ENCODE peak calls at places on chromosome 11, in seven cellular contexts. One of them, this sample, is unnamed. For H3K27me3, the result is how much of the 10 kb centered on the place peaks cover.

GRCh38 chr11:1783725-1784529 is 20.2 kb upstream of the CTSD start:
- DNase-seq in H9: peak
- DNase-seq in GM23248: no peak
- DNase-seq in left ventricle myocardium inferior: no peak
- DNase-seq in adipocyte: no peak
- DNase-seq in IMR-90: no peak
- DNase-seq in fibroblast of lung: no peak
- DNase-seq in this sample: no peak

GRCh38 chr11:46417711-46418110 is 26.1 kb upstream of the CHRM4 start:
- DNase-seq in H9: no peak
- DNase-seq in GM23248: no peak
- DNase-seq in left ventricle myocardium inferior: no peak
- DNase-seq in adipocyte: no peak
- DNase-seq in IMR-90: no peak
- DNase-seq in fibroblast of lung: no peak
- DNase-seq in this sample: no peak

GRCh38 chr11:60854847-60855725 is 664 bp downstream of the PTGDR2 start:
- DNase-seq in H9: no peak
- DNase-seq in GM23248: no peak
- DNase-seq in left ventricle myocardium inferior: no peak
- DNase-seq in adipocyte: no peak
- DNase-seq in IMR-90: no peak
- DNase-seq in fibroblast of lung: no peak
- DNase-seq in this sample: no peak

GRCh38 chr11:30062103-30062502 is 45.3 kb upstream of the KCNA4 start:
- DNase-seq in H9: no peak
- DNase-seq in GM23248: no peak
- DNase-seq in left ventricle myocardium inferior: no peak
- DNase-seq in adipocyte: no peak
- DNase-seq in IMR-90: no peak
- DNase-seq in fibroblast of lung: no peak
- DNase-seq in this sample: no peak

GRCh38 chr11:25453471-25453870 is 878.5 kb upstream of the ANO3 start:
- DNase-seq in H9: no peak
- DNase-seq in GM23248: no peak
- DNase-seq in left ventricle myocardium inferior: no peak
- DNase-seq in adipocyte: no peak
- DNase-seq in IMR-90: no peak
- DNase-seq in fibroblast of lung: no peak
- DNase-seq in this sample: no peak

GRCh38 chr11:85948884-85949283 is 93.7 kb downstream of the CCDC83 start:
- DNase-seq in H9: no peak
- DNase-seq in GM23248: no peak
- DNase-seq in left ventricle myocardium inferior: no peak
- DNase-seq in adipocyte: no peak
- DNase-seq in IMR-90: peak
- DNase-seq in fibroblast of lung: peak
- DNase-seq in this sample: no peak

GRCh38 chr11:29962243-29962642 is 54.6 kb downstream of the KCNA4 start:
- DNase-seq in H9: peak
- DNase-seq in GM23248: peak
- DNase-seq in left ventricle myocardium inferior: no peak
- DNase-seq in adipocyte: no peak
- DNase-seq in IMR-90: no peak
- DNase-seq in fibroblast of lung: no peak
- DNase-seq in this sample: no peak

GRCh38 chr11:114705280-114706024 is 27.1 kb downstream of the NXPE2 start:
- DNase-seq in H9: no peak
- DNase-seq in GM23248: no peak
- DNase-seq in left ventricle myocardium inferior: peak
- DNase-seq in adipocyte: no peak
- DNase-seq in IMR-90: no peak
- DNase-seq in fibroblast of lung: no peak
- DNase-seq in this sample: no peak

GRCh38 chr11:126990716-126991480 is 9.7 kb downstream of the KIRREL3 start:
- DNase-seq in H9: no peak
- DNase-seq in GM23248: peak
- DNase-seq in left ventricle myocardium inferior: no peak
- DNase-seq in adipocyte: peak
- DNase-seq in IMR-90: peak
- DNase-seq in fibroblast of lung: peak
- DNase-seq in this sample: no peak

GRCh38 chr11:45771942-45772522 is 32.9 kb upstream of the SLC35C1 start:
- DNase-seq in H9: peak
- DNase-seq in GM23248: peak
- DNase-seq in left ventricle myocardium inferior: peak
- DNase-seq in adipocyte: peak
- DNase-seq in IMR-90: peak
- DNase-seq in fibroblast of lung: peak
- DNase-seq in this sample: no peak

GRCh38 chr11:57277845-57278720 is 41.0 kb upstream of the APLNR start:
- DNase-seq in H9: peak
- DNase-seq in GM23248: peak
- DNase-seq in left ventricle myocardium inferior: peak
- DNase-seq in adipocyte: peak
- DNase-seq in IMR-90: peak
- DNase-seq in fibroblast of lung: peak
- DNase-seq in this sample: no peak

GRCh38 chr11:3920148-3920852 is 64.8 kb downstream of the STIM1 start:
- DNase-seq in H9: no peak
- DNase-seq in GM23248: peak
- DNase-seq in left ventricle myocardium inferior: no peak
- DNase-seq in adipocyte: peak
- DNase-seq in IMR-90: peak
- DNase-seq in fibroblast of lung: peak
- DNase-seq in this sample: peak

GRCh38 chr11:65873280-65874156 is 918 bp upstream of the EFEMP2 start:
- DNase-seq in H9: peak
- DNase-seq in GM23248: peak
- DNase-seq in left ventricle myocardium inferior: peak
- DNase-seq in adipocyte: peak
- DNase-seq in IMR-90: peak
- DNase-seq in fibroblast of lung: peak
- DNase-seq in this sample: no peak

GRCh38 chr11:57530215-57530595 is 349 bp downstream of the TIMM10 start:
- DNase-seq in H9: no peak
- DNase-seq in GM23248: no peak
- DNase-seq in left ventricle myocardium inferior: no peak
- DNase-seq in adipocyte: no peak
- DNase-seq in IMR-90: no peak
- DNase-seq in fibroblast of lung: no peak
- DNase-seq in this sample: no peak

GRCh38 chr11:2754008-2754407 is 54.2 kb upstream of the KCNQ1OT1 start:
- DNase-seq in H9: no peak
- DNase-seq in GM23248: no peak
- DNase-seq in left ventricle myocardium inferior: no peak
- DNase-seq in adipocyte: no peak
- DNase-seq in IMR-90: no peak
- DNase-seq in fibroblast of lung: no peak
- DNase-seq in this sample: no peak

GRCh38 chr11:84212467-84213390 is 926.6 kb upstream of the CCDC90B start:
- DNase-seq in H9: no peak
- DNase-seq in GM23248: no peak
- DNase-seq in left ventricle myocardium inferior: no peak
- DNase-seq in adipocyte: no peak
- DNase-seq in IMR-90: no peak
- DNase-seq in fibroblast of lung: peak
- DNase-seq in this sample: no peak

GRCh38 chr11:115687934-115688333 is 183.7 kb upstream of the CADM1 start:
- DNase-seq in H9: no peak
- DNase-seq in GM23248: no peak
- DNase-seq in left ventricle myocardium inferior: no peak
- DNase-seq in adipocyte: no peak
- DNase-seq in IMR-90: no peak
- DNase-seq in fibroblast of lung: no peak
- DNase-seq in this sample: no peak

GRCh38 chr11:61007971-61008896 is 36.8 kb downstream of the CD6 start:
- DNase-seq in H9: peak
- DNase-seq in GM23248: no peak
- DNase-seq in left ventricle myocardium inferior: no peak
- DNase-seq in adipocyte: no peak
- DNase-seq in IMR-90: no peak
- DNase-seq in fibroblast of lung: no peak
- DNase-seq in this sample: no peak

GRCh38 chr11:17683378-17684161 is 35.8 kb upstream of the MYOD1 start:
- DNase-seq in H9: no peak
- DNase-seq in GM23248: peak
- DNase-seq in left ventricle myocardium inferior: no peak
- DNase-seq in adipocyte: peak
- DNase-seq in IMR-90: peak
- DNase-seq in fibroblast of lung: peak
- DNase-seq in this sample: peak

GRCh38 chr11:104306862-104307474 is 143.0 kb upstream of the PDGFD start:
- DNase-seq in H9: no peak
- DNase-seq in GM23248: no peak
- DNase-seq in left ventricle myocardium inferior: no peak
- DNase-seq in adipocyte: no peak
- DNase-seq in IMR-90: no peak
- DNase-seq in fibroblast of lung: no peak
- DNase-seq in this sample: no peak

GRCh38 chr11:20164152-20164551 is 3.9 kb upstream of the DBX1 start:
- DNase-seq in H9: no peak
- DNase-seq in GM23248: no peak
- DNase-seq in left ventricle myocardium inferior: no peak
- DNase-seq in adipocyte: no peak
- DNase-seq in IMR-90: no peak
- DNase-seq in fibroblast of lung: no peak
- DNase-seq in this sample: no peak

GRCh38 chr11:105148241-105148640 is 8.7 kb upstream of the CARD18 start:
- DNase-seq in H9: no peak
- DNase-seq in GM23248: peak
- DNase-seq in left ventricle myocardium inferior: no peak
- DNase-seq in adipocyte: no peak
- DNase-seq in IMR-90: peak
- DNase-seq in fibroblast of lung: peak
- DNase-seq in this sample: peak

GRCh38 chr11:5476184-5476819 is 12.2 kb upstream of the OR52D1 start:
- DNase-seq in H9: peak
- DNase-seq in GM23248: peak
- DNase-seq in left ventricle myocardium inferior: no peak
- DNase-seq in adipocyte: peak
- DNase-seq in IMR-90: peak
- DNase-seq in fibroblast of lung: peak
- DNase-seq in this sample: no peak

GRCh38 chr11:64637346-64638016 is 46.5 kb downstream of the SLC22A12 start:
- DNase-seq in H9: no peak
- DNase-seq in GM23248: peak
- DNase-seq in left ventricle myocardium inferior: no peak
- DNase-seq in adipocyte: peak
- DNase-seq in IMR-90: no peak
- DNase-seq in fibroblast of lung: no peak
- DNase-seq in this sample: no peak

GRCh38 chr11:64638829-64639228 is 47.8 kb downstream of the SLC22A12 start:
- DNase-seq in H9: no peak
- DNase-seq in GM23248: no peak
- DNase-seq in left ventricle myocardium inferior: no peak
- DNase-seq in adipocyte: no peak
- DNase-seq in IMR-90: no peak
- DNase-seq in fibroblast of lung: no peak
- DNase-seq in this sample: no peak

GRCh38 chr11:64641596-64642417 is 50.8 kb downstream of the SLC22A12 start:
- DNase-seq in H9: no peak
- DNase-seq in GM23248: no peak
- DNase-seq in left ventricle myocardium inferior: no peak
- DNase-seq in adipocyte: no peak
- DNase-seq in IMR-90: no peak
- DNase-seq in fibroblast of lung: no peak
- DNase-seq in this sample: no peak

GRCh38 chr11:64639885-64640284 is 48.9 kb downstream of the SLC22A12 start:
- DNase-seq in H9: no peak
- DNase-seq in GM23248: no peak
- DNase-seq in left ventricle myocardium inferior: no peak
- DNase-seq in adipocyte: no peak
- DNase-seq in IMR-90: no peak
- DNase-seq in fibroblast of lung: no peak
- DNase-seq in this sample: no peak

GRCh38 chr11:64638017-64638664 is 47.1 kb downstream of the SLC22A12 start:
- DNase-seq in H9: peak
- DNase-seq in GM23248: peak
- DNase-seq in left ventricle myocardium inferior: no peak
- DNase-seq in adipocyte: no peak
- DNase-seq in IMR-90: no peak
- DNase-seq in fibroblast of lung: no peak
- DNase-seq in this sample: no peak
- H3K27me3 ChIP-seq in H9: under half
- H3K27me3 ChIP-seq in GM23248: under half
- H3K27me3 ChIP-seq in left ventricle myocardium inferior: half or more
- H3K27me3 ChIP-seq in adipocyte: under half
- H3K27me3 ChIP-seq in IMR-90: half or more
- H3K27me3 ChIP-seq in fibroblast of lung: under half
- H3K27me3 ChIP-seq in this sample: under half

GRCh38 chr11:79439893-79440450 is 858 bp downstream of the TENM4 start:
- DNase-seq in H9: peak
- DNase-seq in GM23248: no peak
- DNase-seq in left ventricle myocardium inferior: peak
- DNase-seq in adipocyte: peak
- DNase-seq in IMR-90: no peak
- DNase-seq in fibroblast of lung: no peak
- DNase-seq in this sample: no peak
- H3K27me3 ChIP-seq in H9: under half
- H3K27me3 ChIP-seq in GM23248: half or more
- H3K27me3 ChIP-seq in left ventricle myocardium inferior: half or more
- H3K27me3 ChIP-seq in adipocyte: under half
- H3K27me3 ChIP-seq in IMR-90: under half
- H3K27me3 ChIP-seq in fibroblast of lung: under half
- H3K27me3 ChIP-seq in this sample: under half

DNA sequence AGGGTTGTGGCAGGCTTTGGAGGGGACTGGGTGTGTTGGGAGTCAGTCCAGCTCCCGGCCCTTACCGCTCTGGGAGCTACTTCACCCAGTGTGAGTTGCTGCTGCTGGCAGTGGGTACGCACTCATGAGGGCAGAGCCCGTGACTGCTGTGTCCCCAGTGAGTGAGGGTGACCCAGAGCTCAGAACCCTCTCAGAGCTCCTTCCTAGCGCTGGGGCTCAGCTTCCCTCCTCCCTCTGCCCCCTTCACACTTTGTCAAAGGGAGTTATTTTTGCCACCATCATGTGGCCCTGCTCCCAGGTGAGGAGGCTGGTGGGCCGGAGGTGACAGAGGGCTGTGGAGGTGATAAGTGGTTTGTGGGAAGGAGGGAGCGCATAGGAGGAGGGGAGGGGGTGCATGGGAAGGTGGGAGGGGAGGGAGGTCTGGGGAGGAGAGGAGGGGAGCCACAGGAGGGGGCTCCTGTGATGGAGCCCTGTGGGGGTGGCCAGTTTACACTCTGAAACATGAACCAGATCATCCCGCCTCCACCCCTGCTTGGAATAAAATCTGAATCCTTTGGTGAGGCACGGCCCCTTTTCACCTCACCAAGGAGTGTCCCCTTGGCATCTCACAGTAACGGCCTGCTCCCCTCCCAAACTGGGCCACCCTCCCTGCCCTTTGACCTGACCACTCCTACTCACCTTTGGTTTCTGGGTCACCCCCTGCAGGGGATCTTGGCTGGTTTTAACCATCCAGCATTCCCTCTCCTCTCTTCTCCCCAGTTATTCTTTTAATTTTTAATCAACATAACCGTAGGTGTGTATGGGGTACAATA is 9.9 kb downstream of the NDUFV1 start:
- DNase-seq in H9: peak
- DNase-seq in GM23248: no peak
- DNase-seq in left ventricle myocardium inferior: no peak
- DNase-seq in adipocyte: no peak
- DNase-seq in IMR-90: no peak
- DNase-seq in fibroblast of lung: no peak
- DNase-seq in this sample: no peak
- H3K27me3 ChIP-seq in H9: under half
- H3K27me3 ChIP-seq in GM23248: under half
- H3K27me3 ChIP-seq in left ventricle myocardium inferior: under half
- H3K27me3 ChIP-seq in adipocyte: under half
- H3K27me3 ChIP-seq in IMR-90: under half
- H3K27me3 ChIP-seq in fibroblast of lung: under half
- H3K27me3 ChIP-seq in this sample: under half

GRCh38 chr11:119894916-119895315 is 165.9 kb upstream of the NECTIN1 start:
- DNase-seq in H9: no peak
- DNase-seq in GM23248: no peak
- DNase-seq in left ventricle myocardium inferior: no peak
- DNase-seq in adipocyte: no peak
- DNase-seq in IMR-90: no peak
- DNase-seq in fibroblast of lung: no peak
- DNase-seq in this sample: no peak
- H3K27me3 ChIP-seq in H9: under half
- H3K27me3 ChIP-seq in GM23248: half or more
- H3K27me3 ChIP-seq in left ventricle myocardium inferior: under half
- H3K27me3 ChIP-seq in adipocyte: half or more
- H3K27me3 ChIP-seq in IMR-90: under half
- H3K27me3 ChIP-seq in fibroblast of lung: under half
- H3K27me3 ChIP-seq in this sample: under half